ENCODE peak calls at places on chromosome 10, in seven cellular contexts. One of them, this sample, is unnamed.

GRCh38 chr10:70379581-70380176 is 2.7 kb downstream of the LRRC20 start:
- DNase-seq in esophagus muscularis mucosa: no peak
- DNase-seq in lower lobe of right lung: no peak
- DNase-seq in esophagus squamous epithelium: no peak
- DNase-seq in left lung: no peak
- DNase-seq in PC-3: peak; percentile 83
- DNase-seq in endodermal cell: peak; percentile 72
- DNase-seq in this sample: no peak

GRCh38 chr10:125333209-125333591 is 172.8 kb upstream of the CTBP2 start:
- DNase-seq in lower lobe of right lung: no peak
- DNase-seq in PC-3: no peak
- DNase-seq in endodermal cell: no peak
- DNase-seq in esophagus muscularis mucosa: no peak
- DNase-seq in left lung: no peak
- DNase-seq in esophagus squamous epithelium: no peak
- DNase-seq in this sample: no peak

GRCh38 chr10:115026041-115026779 is 67.0 kb upstream of the ATRNL1 start:
- DNase-seq in PC-3: no peak
- DNase-seq in lower lobe of right lung: no peak
- DNase-seq in left lung: no peak
- DNase-seq in endodermal cell: peak; percentile 61
- DNase-seq in esophagus squamous epithelium: no peak
- DNase-seq in esophagus muscularis mucosa: peak; percentile 82
- DNase-seq in this sample: no peak

GRCh38 chr10:83983578-83984255 is 155.6 kb upstream of the GHITM start:
- DNase-seq in endodermal cell: peak; percentile 66
- DNase-seq in PC-3: no peak
- DNase-seq in esophagus muscularis mucosa: no peak
- DNase-seq in left lung: no peak
- DNase-seq in esophagus squamous epithelium: no peak
- DNase-seq in lower lobe of right lung: no peak
- DNase-seq in this sample: no peak

GRCh38 chr10:112393341-112393740 is 19.4 kb downstream of the ACSL5 start:
- DNase-seq in esophagus squamous epithelium: no peak
- DNase-seq in PC-3: no peak
- DNase-seq in left lung: no peak
- DNase-seq in endodermal cell: no peak
- DNase-seq in lower lobe of right lung: no peak
- DNase-seq in esophagus muscularis mucosa: no peak
- DNase-seq in this sample: no peak

GRCh38 chr10:75402486-75403143 is 1.1 kb upstream of the ZNF503 start:
- DNase-seq in endodermal cell: peak; percentile 80
- DNase-seq in left lung: peak; percentile 84
- DNase-seq in PC-3: peak; percentile 91
- DNase-seq in esophagus squamous epithelium: no peak
- DNase-seq in esophagus muscularis mucosa: no peak
- DNase-seq in lower lobe of right lung: peak; percentile 63
- DNase-seq in this sample: no peak

GRCh38 chr10:47348138-47348651 is at the start of gene RBP3:
- DNase-seq in lower lobe of right lung: no peak
- DNase-seq in esophagus muscularis mucosa: no peak
- DNase-seq in endodermal cell: no peak
- DNase-seq in esophagus squamous epithelium: no peak
- DNase-seq in left lung: no peak
- DNase-seq in PC-3: no peak
- DNase-seq in this sample: no peak

GRCh38 chr10:4733150-4733842 is 92.7 kb upstream of the AKR1E2 start:
- DNase-seq in PC-3: peak; percentile 40
- DNase-seq in lower lobe of right lung: no peak
- DNase-seq in esophagus muscularis mucosa: no peak
- DNase-seq in esophagus squamous epithelium: no peak
- DNase-seq in left lung: no peak
- DNase-seq in endodermal cell: no peak
- DNase-seq in this sample: no peak

GRCh38 chr10:35448687-35449662 is 112.7 kb downstream of the CCNY start:
- DNase-seq in PC-3: no peak
- DNase-seq in esophagus squamous epithelium: no peak
- DNase-seq in endodermal cell: no peak
- DNase-seq in esophagus muscularis mucosa: no peak
- DNase-seq in left lung: no peak
- DNase-seq in lower lobe of right lung: no peak
- DNase-seq in this sample: no peak

GRCh38 chr10:49751636-49752510 is 10.2 kb downstream of the OGDHL start:
- DNase-seq in esophagus muscularis mucosa: peak; percentile 83
- DNase-seq in lower lobe of right lung: no peak
- DNase-seq in endodermal cell: peak; percentile 24
- DNase-seq in PC-3: no peak
- DNase-seq in esophagus squamous epithelium: no peak
- DNase-seq in left lung: no peak
- DNase-seq in this sample: no peak

GRCh38 chr10:67433276-67433675 is 262.7 kb downstream of the CTNNA3 start:
- DNase-seq in esophagus muscularis mucosa: no peak
- DNase-seq in esophagus squamous epithelium: no peak
- DNase-seq in left lung: no peak
- DNase-seq in endodermal cell: no peak
- DNase-seq in PC-3: no peak
- DNase-seq in lower lobe of right lung: no peak
- DNase-seq in this sample: no peak

GRCh38 chr10:99329891-99330674 is 927 bp downstream of the CNNM1 start:
- DNase-seq in lower lobe of right lung: peak; percentile 56
- DNase-seq in esophagus muscularis mucosa: no peak
- DNase-seq in PC-3: peak; percentile 16
- DNase-seq in left lung: peak; percentile 80
- DNase-seq in esophagus squamous epithelium: no peak
- DNase-seq in endodermal cell: peak; percentile 77
- DNase-seq in this sample: no peak

GRCh38 chr10:74289172-74289571 is 138.2 kb downstream of the ADK start:
- DNase-seq in esophagus squamous epithelium: no peak
- DNase-seq in endodermal cell: no peak
- DNase-seq in lower lobe of right lung: no peak
- DNase-seq in PC-3: no peak
- DNase-seq in esophagus muscularis mucosa: no peak
- DNase-seq in left lung: no peak
- DNase-seq in this sample: no peak

GRCh38 chr10:124341768-124342135 is 77.0 kb downstream of the OAT start:
- DNase-seq in PC-3: no peak
- DNase-seq in esophagus muscularis mucosa: no peak
- DNase-seq in esophagus squamous epithelium: no peak
- DNase-seq in left lung: no peak
- DNase-seq in endodermal cell: peak; percentile 29
- DNase-seq in lower lobe of right lung: no peak
- DNase-seq in this sample: no peak

GRCh38 chr10:68727146-68727545 is 6.1 kb downstream of the CCAR1 start:
- DNase-seq in PC-3: no peak
- DNase-seq in lower lobe of right lung: no peak
- DNase-seq in esophagus muscularis mucosa: no peak
- DNase-seq in esophagus squamous epithelium: no peak
- DNase-seq in left lung: no peak
- DNase-seq in endodermal cell: peak; percentile 19
- DNase-seq in this sample: no peak

GRCh38 chr10:118926441-118926840 is 103.1 kb upstream of the NANOS1 start:
- DNase-seq in lower lobe of right lung: no peak
- DNase-seq in PC-3: no peak
- DNase-seq in left lung: no peak
- DNase-seq in esophagus squamous epithelium: no peak
- DNase-seq in esophagus muscularis mucosa: peak; percentile 50
- DNase-seq in endodermal cell: no peak
- DNase-seq in this sample: no peak

DNA sequence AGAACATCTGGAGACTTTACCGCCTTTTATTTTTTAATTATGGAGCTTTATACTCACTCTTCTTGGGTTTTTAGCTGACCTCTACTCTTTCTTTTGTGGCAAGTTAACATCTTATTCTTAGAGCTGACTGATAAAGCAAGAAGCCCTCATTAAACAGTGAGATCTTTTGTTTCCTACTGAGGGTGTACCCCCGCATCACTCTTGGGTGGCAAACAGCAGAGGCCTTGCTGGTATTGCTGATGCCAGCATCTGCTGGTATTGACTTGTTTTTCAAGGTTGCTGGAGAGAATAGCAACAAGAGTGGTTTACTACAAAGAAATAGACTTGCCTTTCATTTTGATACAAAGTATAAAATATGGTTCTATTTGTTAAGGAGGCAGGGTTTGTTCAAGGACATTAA is 154.7 kb downstream of the ARID5B start:
- DNase-seq in left lung: no peak
- DNase-seq in lower lobe of right lung: no peak
- DNase-seq in PC-3: no peak
- DNase-seq in endodermal cell: no peak
- DNase-seq in esophagus muscularis mucosa: no peak
- DNase-seq in esophagus squamous epithelium: no peak
- DNase-seq in this sample: no peak
- H3K4me3 ChIP-seq in left lung: no peak overlapping the region
- H3K4me3 ChIP-seq in lower lobe of right lung: no peak overlapping the region
- H3K4me3 ChIP-seq in PC-3: no peak overlapping the region
- H3K4me3 ChIP-seq in endodermal cell: no peak overlapping the region
- H3K4me3 ChIP-seq in esophagus muscularis mucosa: peak overlapping the region; percentile 75
- H3K4me3 ChIP-seq in esophagus squamous epithelium: no peak overlapping the region
- H3K4me3 ChIP-seq in this sample: peak overlapping the region; percentile 83

DNA sequence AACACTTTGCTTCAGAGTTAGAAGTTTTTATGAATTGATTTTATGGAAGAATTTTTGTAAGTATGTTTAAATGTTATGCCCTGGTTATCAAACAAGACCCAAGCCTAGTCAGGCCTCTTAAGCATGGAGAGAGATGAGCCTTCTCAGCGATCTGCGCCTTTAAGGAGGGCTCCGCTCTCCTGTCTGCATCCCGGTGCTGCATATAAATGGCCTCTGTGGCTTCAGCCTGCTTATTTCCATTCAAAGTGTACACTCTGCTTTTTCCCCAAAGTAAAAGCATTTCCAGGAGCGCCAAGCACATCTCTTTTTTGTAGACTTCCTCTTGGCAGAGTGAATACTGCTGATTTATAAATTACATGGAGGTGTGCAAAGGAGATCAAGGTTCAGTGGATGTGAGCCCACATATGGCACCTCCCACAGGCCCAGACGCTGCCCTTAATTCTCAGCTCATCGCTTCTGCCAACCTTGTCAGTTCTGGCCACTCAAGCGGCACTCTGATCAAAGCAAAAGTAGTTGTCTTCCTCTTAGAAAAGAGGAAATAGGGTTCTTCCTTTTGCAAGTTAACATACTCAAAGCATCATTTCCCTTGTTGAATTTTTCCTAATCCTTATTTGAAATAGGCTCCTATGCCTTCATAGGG is 70.0 kb upstream of the SFMBT2 start:
- DNase-seq in PC-3: no peak
- DNase-seq in esophagus muscularis mucosa: no peak
- DNase-seq in endodermal cell: no peak
- DNase-seq in left lung: no peak
- DNase-seq in lower lobe of right lung: no peak
- DNase-seq in esophagus squamous epithelium: no peak
- DNase-seq in this sample: no peak
- H3K27ac ChIP-seq in PC-3: no peak overlapping the region
- H3K27ac ChIP-seq in esophagus muscularis mucosa: no peak overlapping the region
- H3K27ac ChIP-seq in endodermal cell: no peak overlapping the region
- H3K27ac ChIP-seq in left lung: no peak overlapping the region
- H3K27ac ChIP-seq in lower lobe of right lung: no peak overlapping the region
- H3K27ac ChIP-seq in esophagus squamous epithelium: peak overlapping the region; percentile 40
- H3K27ac ChIP-seq in this sample: no peak overlapping the region

DNA sequence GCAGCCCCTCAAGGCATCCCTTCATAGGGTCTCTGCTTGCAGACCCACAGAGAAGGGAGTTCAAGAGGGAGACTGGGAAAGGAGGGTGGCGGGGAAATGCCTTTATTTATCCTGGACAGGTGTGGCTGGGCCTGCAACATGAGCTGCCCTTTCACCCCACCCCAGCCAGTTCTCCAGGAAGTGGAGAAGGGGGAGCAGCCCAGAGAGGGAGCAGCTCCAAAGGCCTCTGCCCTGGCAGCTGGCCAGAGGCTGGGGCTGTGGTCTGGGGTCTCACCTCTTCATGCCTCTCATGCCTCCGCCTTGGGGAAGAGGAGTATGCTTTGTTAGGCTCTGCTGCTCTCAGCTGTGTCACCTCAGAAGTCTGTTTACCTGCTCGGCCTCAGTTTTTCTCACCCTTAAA is 3.1 kb downstream of the LDB3 start:
- DNase-seq in esophagus muscularis mucosa: no peak
- DNase-seq in lower lobe of right lung: no peak
- DNase-seq in endodermal cell: no peak
- DNase-seq in PC-3: peak; percentile 32
- DNase-seq in left lung: no peak
- DNase-seq in esophagus squamous epithelium: no peak
- DNase-seq in this sample: no peak
- H3K4me1 ChIP-seq in esophagus muscularis mucosa: peaks cover 92% of the 10 kb centered on the region
- H3K4me1 ChIP-seq in lower lobe of right lung: no peaks in the 10 kb centered on the region
- H3K4me1 ChIP-seq in endodermal cell: peaks cover 33% of the 10 kb centered on the region
- H3K4me1 ChIP-seq in PC-3: peaks cover 52% of the 10 kb centered on the region
- H3K4me1 ChIP-seq in left lung: no peaks in the 10 kb centered on the region
- H3K4me1 ChIP-seq in esophagus squamous epithelium: no peaks in the 10 kb centered on the region
- H3K4me1 ChIP-seq in this sample: peaks cover 45% of the 10 kb centered on the region

GRCh38 chr10:13971586-13972475 is 358.9 kb downstream of the FRMD4A start:
- DNase-seq in esophagus squamous epithelium: no peak
- DNase-seq in endodermal cell: peak; percentile 71
- DNase-seq in PC-3: no peak
- DNase-seq in esophagus muscularis mucosa: no peak
- DNase-seq in left lung: no peak
- DNase-seq in lower lobe of right lung: no peak
- DNase-seq in this sample: no peak

GRCh38 chr10:13969792-13970140 is 361.0 kb downstream of the FRMD4A start:
- DNase-seq in endodermal cell: no peak
- DNase-seq in left lung: no peak
- DNase-seq in esophagus squamous epithelium: no peak
- DNase-seq in lower lobe of right lung: no peak
- DNase-seq in PC-3: no peak
- DNase-seq in esophagus muscularis mucosa: no peak
- DNase-seq in this sample: no peak

GRCh38 chr10:13970967-13971353 is 359.8 kb downstream of the FRMD4A start:
- DNase-seq in endodermal cell: no peak
- DNase-seq in lower lobe of right lung: no peak
- DNase-seq in esophagus squamous epithelium: no peak
- DNase-seq in PC-3: no peak
- DNase-seq in esophagus muscularis mucosa: no peak
- DNase-seq in left lung: no peak
- DNase-seq in this sample: no peak

GRCh38 chr10:13969118-13969791 is 361.5 kb downstream of the FRMD4A start:
- DNase-seq in esophagus squamous epithelium: no peak
- DNase-seq in lower lobe of right lung: no peak
- DNase-seq in esophagus muscularis mucosa: no peak
- DNase-seq in left lung: no peak
- DNase-seq in endodermal cell: no peak
- DNase-seq in PC-3: peak; percentile 2
- DNase-seq in this sample: no peak

DNA sequence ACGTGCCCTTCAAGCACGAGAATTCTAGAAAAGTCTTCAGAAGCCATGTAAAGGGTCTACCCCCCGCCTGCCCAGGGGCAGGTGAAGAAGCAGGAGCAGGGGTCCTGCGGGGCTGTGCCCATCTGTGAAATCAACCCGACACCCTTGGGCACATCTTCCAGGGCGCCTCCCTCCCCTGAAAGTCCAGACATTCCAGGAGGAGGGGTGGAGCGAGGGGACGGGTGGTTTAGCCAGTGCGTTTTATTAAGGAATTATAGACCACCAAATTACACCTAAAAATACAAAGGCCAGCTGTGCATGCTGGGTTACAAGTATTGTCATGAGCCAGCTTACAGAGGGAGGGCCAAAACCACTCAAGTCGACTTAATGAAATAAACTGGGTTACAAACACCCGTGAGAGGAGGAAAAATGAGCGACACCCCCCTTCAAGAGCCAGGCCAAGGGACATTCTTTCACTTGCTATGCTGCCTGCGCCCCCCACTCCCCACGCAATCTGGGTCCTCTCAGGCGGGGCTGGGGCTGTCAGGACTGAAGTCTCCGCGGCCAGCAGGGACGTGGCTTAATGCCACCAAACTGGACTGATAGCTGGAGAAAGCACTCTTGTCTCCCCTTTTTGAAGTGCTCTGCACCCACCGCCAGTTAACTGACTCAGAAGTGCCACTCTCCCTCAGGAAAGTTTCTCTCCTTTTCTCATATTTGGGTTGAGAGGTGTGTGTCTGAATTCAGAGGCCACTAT is 360.3 kb downstream of the FRMD4A start:
- DNase-seq in left lung: no peak
- DNase-seq in esophagus squamous epithelium: no peak
- DNase-seq in esophagus muscularis mucosa: no peak
- DNase-seq in endodermal cell: no peak
- DNase-seq in lower lobe of right lung: no peak
- DNase-seq in PC-3: no peak
- DNase-seq in this sample: no peak
- H3K4me3 ChIP-seq in left lung: no peak overlapping the region
- H3K4me3 ChIP-seq in esophagus squamous epithelium: no peak overlapping the region
- H3K4me3 ChIP-seq in esophagus muscularis mucosa: no peak overlapping the region
- H3K4me3 ChIP-seq in endodermal cell: no peak overlapping the region
- H3K4me3 ChIP-seq in lower lobe of right lung: no peak overlapping the region
- H3K4me3 ChIP-seq in PC-3: no peak overlapping the region
- H3K4me3 ChIP-seq in this sample: peak overlapping the region; percentile 55

This sample was measured in thoracic aorta.